ENCODE peak calls at places on chromosomes 16 and 17, in eight cellular contexts. X is activated naive CD4-positive, alpha-beta T cell treated with anti-CD3 and anti-CD28 coated beads for 36 hours; A is activated CD4-positive, alpha-beta T cell treated with anti-CD3 and anti-CD28 coated beads, Interleukin-2, amount 50 U/mL, for 1 hour; Q is body of pancreas; C is KBM-7; I is HFFc6; O is T follicular helper cell; H is activated CD4-positive, CD25-positive, alpha-beta regulatory T cell. N is an unnamed sample.

GRCh38 chr16:69853481-69853880 is 91.3 kb downstream of the WWP2 start:
- DNase-seq in X (no peak), A (no peak), Q (no peak), C (no peak), I (no peak), O (no peak), H (no peak), N (no peak)

GRCh38 chr17:47072881-47073280 is 93.8 kb upstream of the RPRML start:
- DNase-seq in X (no peak), A (no peak), Q (peak), C (peak), I (no peak), O (no peak), H (no peak), N (peak)

GRCh38 chr17:8300629-8301242 is 5.5 kb upstream of the SLC25A35 start:
- DNase-seq in X (peak), A (peak), Q (peak), C (peak), I (peak), O (peak), H (peak), N (peak)

GRCh38 chr17:11618861-11619566 is 20.7 kb downstream of the DNAH9 start:
- DNase-seq in X (no peak), A (no peak), Q (peak), C (no peak), I (no peak), O (no peak), H (no peak), N (no peak)

GRCh38 chr16:66258916-66259845 is 107.3 kb upstream of the CDH5 start:
- DNase-seq in X (no peak), A (no peak), Q (no peak), C (no peak), I (no peak), O (no peak), H (no peak), N (no peak)

GRCh38 chr16:11949527-11949926 is 7.7 kb upstream of the NPIPB2 start:
- DNase-seq in X (peak), A (no peak), Q (peak), C (peak), I (peak), O (no peak), H (no peak), N (peak)

GRCh38 chr16:82612263-82612662 is 14.5 kb upstream of the CDH13 start:
- DNase-seq in X (no peak), A (no peak), Q (no peak), C (no peak), I (no peak), O (no peak), H (no peak), N (no peak)

GRCh38 chr16:30407794-30408534 is 558 bp downstream of the ZNF771 start:
- DNase-seq in X (no peak), A (no peak), Q (no peak), C (no peak), I (peak), O (no peak), H (no peak), N (no peak)

GRCh38 chr16:28140788-28141618 is 70.8 kb downstream of the XPO6 start:
- DNase-seq in X (peak), A (peak), Q (peak), C (peak), I (no peak), O (peak), H (peak), N (no peak)

GRCh38 chr16:50478773-50479149 is 69.4 kb upstream of the NKD1 start:
- DNase-seq in X (no peak), A (no peak), Q (peak), C (no peak), I (no peak), O (no peak), H (no peak), N (no peak)

GRCh38 chr17:82105417-82105881 is 7.4 kb upstream of the FASN start:
- DNase-seq in X (no peak), A (no peak), Q (no peak), C (no peak), I (no peak), O (no peak), H (no peak), N (no peak)

GRCh38 chr16:66741971-66742396 is 9.4 kb downstream of the DYNC1LI2 start:
- DNase-seq in X (no peak), A (no peak), Q (no peak), C (no peak), I (no peak), O (no peak), H (no peak), N (peak)

GRCh38 chr16:1134776-1135458 is 18.0 kb upstream of the CACNA1H start:
- DNase-seq in X (no peak), A (no peak), Q (peak), C (no peak), I (no peak), O (no peak), H (no peak), N (no peak)

GRCh38 chr16:64615647-64616280 is 506.1 kb downstream of the CDH11 start:
- DNase-seq in X (no peak), A (no peak), Q (peak), C (no peak), I (no peak), O (no peak), H (no peak), N (peak)

GRCh38 chr16:66408181-66409048 is 18.7 kb upstream of the BEAN1 start:
- DNase-seq in X (peak), A (no peak), Q (peak), C (peak), I (peak), O (no peak), H (no peak), N (peak)

GRCh38 chr17:38910325-38910724 is 15.1 kb upstream of the LASP1NB start:
- DNase-seq in X (no peak), A (no peak), Q (no peak), C (no peak), I (no peak), O (no peak), H (no peak), N (no peak)

N was measured in AG10803.